ENCODE peak calls at places on chromosomes 11 and 22, in nine cellular contexts. M is cardiac fibroblast, L is thoracic aorta, N is ovary, E is colonic mucosa, G is fibroblast of pulmonary artery, Q is hepatocyte, C is fibroblast of mammary gland, D is pancreas. O is an unnamed sample.
A peak's percentile ranks its signal among the peaks of the same experiment; 100 is the strongest.

GRCh38 chr22:49948958-49949913 is 11.3 kb upstream of the PIM3 start:
- DNase-seq in M (no peak), L (no peak), N (no peak), E (peak; percentile 90), G (no peak), Q (peak; percentile 84), C (no peak), D (peak; percentile 98), O (no peak)

GRCh38 chr11:6755303-6755952 is 16.3 kb downstream of the OR2AG2 start:
- DNase-seq in M (peak; percentile 56), L (no peak), N (no peak), E (peak; percentile 43), G (peak; percentile 63), Q (peak; percentile 67), C (peak; percentile 43), D (no peak), O (peak; percentile 20)

GRCh38 chr11:130480721-130481140 is 32.3 kb downstream of the ADAMTS15 start:
- DNase-seq in M (peak; percentile 70), L (no peak), N (no peak), E (no peak), G (peak; percentile 78), Q (no peak), C (peak; percentile 12), D (no peak), O (peak; percentile 48)

GRCh38 chr11:77121876-77122575 is 6.0 kb upstream of the MYO7A start:
- DNase-seq in M (no peak), L (no peak), N (no peak), E (no peak), G (no peak), Q (no peak), C (no peak), D (peak; percentile 63), O (no peak)

GRCh38 chr11:79418241-79418640 is 22.6 kb downstream of the TENM4 start:
- DNase-seq in M (no peak), L (no peak), N (no peak), E (no peak), G (no peak), Q (no peak), C (no peak), D (no peak), O (no peak)

GRCh38 chr11:44621140-44621681 is 55.7 kb downstream of the CD82 start:
- DNase-seq in M (peak; percentile 63), L (peak; percentile 31), N (peak; percentile 78), E (peak; percentile 74), G (peak; percentile 63), Q (peak; percentile 88), C (peak; percentile 48), D (no peak), O (peak; percentile 46)

GRCh38 chr11:117631336-117632090 is 165.5 kb downstream of the DSCAML1 start:
- DNase-seq in M (no peak), L (no peak), N (no peak), E (no peak), G (no peak), Q (peak; percentile 21), C (no peak), D (no peak), O (no peak)

GRCh38 chr22:39384750-39385480 is 14.7 kb upstream of the TAB1 start:
- DNase-seq in M (peak; percentile 38), L (no peak), N (no peak), E (no peak), G (peak; percentile 45), Q (peak; percentile 59), C (no peak), D (peak; percentile 44), O (no peak)

GRCh38 chr22:17785185-17786184 is 11.2 kb upstream of the BID start:
- DNase-seq in M (peak; percentile 38), L (no peak), N (peak; percentile 39), E (peak; percentile 84), G (peak; percentile 35), Q (peak; percentile 54), C (peak; percentile 29), D (peak; percentile 89), O (peak; percentile 44)

GRCh38 chr11:122367809-122368231 is 251.8 kb upstream of the BLID start:
- DNase-seq in M (peak; percentile 6), L (no peak), N (peak; percentile 44), E (no peak), G (peak; percentile 41), Q (peak; percentile 83), C (peak; percentile 45), D (no peak), O (peak; percentile 82)

GRCh38 chr22:49975543-49976389 is 15.2 kb downstream of the PIM3 start:
- DNase-seq in M (no peak), L (peak; percentile 1), N (peak; percentile 24), E (peak; percentile 47), G (no peak), Q (no peak), C (no peak), D (peak; percentile 77), O (peak; percentile 24)

GRCh38 chr11:78688460-78688859 is 113.8 kb upstream of the NARS2 start:
- DNase-seq in M (no peak), L (no peak), N (no peak), E (no peak), G (no peak), Q (no peak), C (no peak), D (no peak), O (no peak)

GRCh38 chr22:24059793-24060192 is 48.7 kb downstream of the CABIN1 start:
- DNase-seq in M (no peak), L (no peak), N (no peak), E (no peak), G (no peak), Q (no peak), C (no peak), D (no peak), O (no peak)

GRCh38 chr22:24055283-24055682 is 44.2 kb downstream of the CABIN1 start:
- DNase-seq in M (no peak), L (no peak), N (no peak), E (no peak), G (no peak), Q (no peak), C (no peak), D (no peak), O (no peak)

GRCh38 chr22:24061124-24061684 is 50.1 kb downstream of the CABIN1 start:
- DNase-seq in M (no peak), L (no peak), N (no peak), E (no peak), G (no peak), Q (no peak), C (peak; percentile 16), D (no peak), O (no peak)

GRCh38 chr22:24060375-24060788 is 49.3 kb downstream of the CABIN1 start:
- DNase-seq in M (peak; percentile 96), L (peak; percentile 45), N (no peak), E (no peak), G (peak; percentile 96), Q (no peak), C (peak; percentile 98), D (no peak), O (peak; percentile 90)

GRCh38 chr22:24059121-24059520 is 48.0 kb downstream of the CABIN1 start:
- DNase-seq in M (peak; percentile 96), L (peak; percentile 33), N (no peak), E (no peak), G (peak; percentile 92), Q (no peak), C (peak; percentile 99), D (no peak), O (peak; percentile 98)
- H3K4me3 ChIP-seq in M (no peak overlapping the region), L (no peak overlapping the region), N (no peak overlapping the region), E (no peak overlapping the region), G (no peak overlapping the region), Q (no peak overlapping the region), C (no peak overlapping the region), D (no peak overlapping the region), O (no peak overlapping the region)

DNA sequence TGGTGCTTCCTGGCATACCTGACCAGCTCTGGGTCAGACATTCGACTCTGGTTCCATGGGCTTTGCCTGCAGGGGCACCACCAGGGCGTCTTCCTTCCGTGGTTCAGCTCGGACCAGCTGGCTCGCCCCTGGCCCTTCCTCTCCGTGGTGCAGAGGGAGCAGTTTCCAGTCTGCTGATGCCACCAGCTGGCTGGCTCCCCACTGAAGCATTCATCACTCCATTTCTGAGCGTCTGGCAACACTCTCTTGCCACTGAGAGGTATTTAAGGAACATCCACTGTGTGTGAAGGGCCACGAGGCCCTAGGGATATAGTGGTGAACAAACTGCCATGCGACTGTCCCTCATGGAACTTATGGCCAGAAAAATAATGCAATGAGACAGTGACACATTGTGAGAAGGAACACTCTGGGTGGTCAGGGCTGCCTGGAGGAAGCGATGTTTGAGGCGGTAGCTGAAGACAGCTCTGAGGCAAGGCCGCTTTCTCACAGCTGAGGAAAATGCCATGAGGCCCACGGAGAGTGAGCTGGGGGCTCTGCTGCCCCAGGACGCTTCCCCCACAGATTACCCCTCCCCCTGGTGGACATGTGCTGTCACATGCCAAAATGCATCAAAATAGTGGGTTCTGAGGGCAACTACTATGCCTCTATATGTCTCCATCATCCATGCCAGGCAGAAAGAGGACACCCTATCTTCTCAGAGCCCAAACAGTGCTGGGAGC is 44.9 kb upstream of the ARFGAP3 start:
- DNase-seq in M (no peak), L (no peak), N (no peak), E (no peak), G (no peak), Q (no peak), C (no peak), D (no peak), O (no peak)
- TF ChIP-seq CTCF in M (peak; percentile 31), L (peak; percentile 18), N (no peak), E (no peak), G (peak; percentile 34), Q (no peak), C (peak; percentile 19), D (no peak), O (peak; percentile 27)

GRCh38 chr11:132610791-132611190 is 921.5 kb downstream of the OPCML start:
- DNase-seq in M (no peak), L (no peak), N (no peak), E (no peak), G (no peak), Q (no peak), C (no peak), D (no peak), O (no peak)
- H3K4me3 ChIP-seq in M (no peak overlapping the region), L (no peak overlapping the region), N (no peak overlapping the region), E (no peak overlapping the region), G (no peak overlapping the region), Q (no peak overlapping the region), C (no peak overlapping the region), D (no peak overlapping the region), O (no peak overlapping the region)

GRCh38 chr11:120108785-120109168 is 29.1 kb downstream of the TRIM29 start:
- DNase-seq in M (no peak), L (no peak), N (no peak), E (no peak), G (no peak), Q (no peak), C (no peak), D (no peak), O (no peak)

GRCh38 chr11:120115272-120116000 is 22.5 kb downstream of the TRIM29 start:
- DNase-seq in M (no peak), L (no peak), N (no peak), E (no peak), G (no peak), Q (no peak), C (peak; percentile 4), D (no peak), O (no peak)

GRCh38 chr11:120108154-120108784 is 29.6 kb downstream of the TRIM29 start:
- DNase-seq in M (peak; percentile 54), L (no peak), N (peak; percentile 66), E (peak; percentile 77), G (peak; percentile 56), Q (peak; percentile 85), C (peak; percentile 44), D (peak; percentile 90), O (peak; percentile 42)

GRCh38 chr11:120109531-120109930 is 28.4 kb downstream of the TRIM29 start:
- DNase-seq in M (no peak), L (no peak), N (no peak), E (no peak), G (no peak), Q (no peak), C (no peak), D (no peak), O (no peak)

GRCh38 chr11:120112174-120112796 is 25.6 kb downstream of the TRIM29 start:
- DNase-seq in M (no peak), L (no peak), N (no peak), E (no peak), G (no peak), Q (no peak), C (no peak), D (no peak), O (no peak)
- TF ChIP-seq CTCF in M (no peak), L (no peak), N (no peak), E (no peak), G (no peak), Q (no peak), C (no peak), D (no peak), O (no peak)

O was measured in AG10803.